ENCODE peak calls at places on chromosomes 2 and 18, in six cellular contexts. W, Z, K, P, H and R are unnamed samples.

GRCh38 chr2:71863338-71863737 is 284.3 kb downstream of the CYP26B1 start:
- DNase-seq in W (no peak), Z (no peak), K (no peak), P (no peak), H (no peak), R (no peak)

GRCh38 chr2:120447122-120447785 is 101.3 kb downstream of the INHBB start:
- DNase-seq in W (no peak), Z (no peak), K (no peak), P (no peak), H (no peak), R (no peak)

GRCh38 chr2:16118611-16119590 is 178.6 kb downstream of the MYCN start:
- DNase-seq in W (no peak), Z (no peak), K (no peak), P (no peak), H (no peak), R (no peak)

GRCh38 chr2:29573602-29574001 is 347.8 kb downstream of the ALK start:
- DNase-seq in W (no peak), Z (no peak), K (no peak), P (no peak), H (no peak), R (no peak)

GRCh38 chr2:187689372-187689771 is 135.1 kb upstream of the TFPI start:
- DNase-seq in W (no peak), Z (peak), K (no peak), P (no peak), H (no peak), R (no peak)

GRCh38 chr2:237485304-237485703 is 1.7 kb upstream of the MLPH start:
- DNase-seq in W (no peak), Z (no peak), K (no peak), P (no peak), H (no peak), R (no peak)

GRCh38 chr2:233384017-233384416 is 29.7 kb downstream of the DGKD start:
- DNase-seq in W (no peak), Z (no peak), K (no peak), P (no peak), H (no peak), R (peak)

GRCh38 chr18:59686260-59686659 is 11.0 kb downstream of the CCBE1 start:
- DNase-seq in W (no peak), Z (no peak), K (no peak), P (no peak), H (no peak), R (no peak)

GRCh38 chr18:57803119-57803969 is at the start of gene ATP8B1:
- DNase-seq in W (no peak), Z (peak), K (peak), P (peak), H (no peak), R (peak)

GRCh38 chr2:239881561-239882320 is 143.4 kb downstream of the NDUFA10 start:
- DNase-seq in W (no peak), Z (no peak), K (no peak), P (no peak), H (no peak), R (no peak)

GRCh38 chr2:9538000-9538507 is 17.6 kb downstream of the ADAM17 start:
- DNase-seq in W (no peak), Z (peak), K (no peak), P (no peak), H (no peak), R (no peak)

GRCh38 chr2:200432296-200432695 is 77.6 kb downstream of the KCTD18 start:
- DNase-seq in W (no peak), Z (no peak), K (no peak), P (no peak), H (no peak), R (no peak)

GRCh38 chr2:182636694-182637093 is 79.4 kb upstream of the DNAJC10 start:
- DNase-seq in W (no peak), Z (no peak), K (no peak), P (no peak), H (no peak), R (no peak)

GRCh38 chr2:119826370-119826961 is 66.7 kb downstream of the PTPN4 start:
- DNase-seq in W (no peak), Z (peak), K (peak), P (peak), H (no peak), R (peak)

GRCh38 chr18:13235326-13235937 is 16.9 kb downstream of the LDLRAD4 start:
- DNase-seq in W (no peak), Z (no peak), K (no peak), P (no peak), H (no peak), R (no peak)

GRCh38 chr18:79955302-79956075 is 4.0 kb upstream of the SLC66A2 start:
- DNase-seq in W (peak), Z (no peak), K (no peak), P (no peak), H (peak), R (peak)

GRCh38 chr18:48580782-48581181 is 42.0 kb downstream of the CTIF start:
- DNase-seq in W (no peak), Z (no peak), K (no peak), P (no peak), H (no peak), R (no peak)

GRCh38 chr18:49250819-49251388 is 209.5 kb downstream of the DYM start:
- DNase-seq in W (no peak), Z (peak), K (no peak), P (no peak), H (no peak), R (no peak)

GRCh38 chr18:76442413-76443171 is 52.5 kb downstream of the ZNF516 start:
- DNase-seq in W (no peak), Z (no peak), K (no peak), P (no peak), H (no peak), R (no peak)
- TF ChIP-seq CTCF in W (no peak), Z (no peak), K (no peak), P (no peak), H (no peak), R (no peak)

DNA sequence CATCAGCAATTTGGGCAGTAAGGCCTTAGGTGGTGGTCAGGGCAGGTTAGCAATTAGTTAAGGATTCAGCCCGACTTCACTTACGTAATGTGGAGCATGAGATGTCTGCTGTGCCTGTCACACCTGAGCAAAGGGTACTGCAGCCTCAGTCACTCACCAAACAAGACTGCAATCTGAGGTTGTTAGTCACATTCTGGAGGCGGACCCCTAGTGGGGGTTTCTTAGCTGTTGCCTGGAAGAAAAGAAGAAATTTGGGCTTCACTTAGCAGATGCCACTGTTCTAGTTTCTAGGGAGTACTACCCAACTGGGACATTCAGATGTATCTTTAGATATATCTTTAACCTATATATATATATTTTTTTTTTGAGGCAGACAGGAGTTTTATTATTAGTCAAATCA is 529.9 kb downstream of the SLC4A3 start:
- DNase-seq in W (no peak), Z (no peak), K (no peak), P (no peak), H (no peak), R (no peak)
- TF ChIP-seq CTCF in W (no peak), Z (no peak), K (peak), P (no peak), H (no peak), R (no peak)

GRCh38 chr2:20148841-20149702 is 75.9 kb downstream of the SDC1 start:
- DNase-seq in W (no peak), Z (peak), K (no peak), P (peak), H (no peak), R (no peak)
- TF ChIP-seq CTCF in W (no peak), Z (no peak), K (no peak), P (no peak), H (no peak), R (no peak)

GRCh38 chr2:149594411-149594810 is 6.8 kb upstream of the MMADHC start:
- DNase-seq in W (no peak), Z (no peak), K (no peak), P (no peak), H (no peak), R (no peak)

GRCh38 chr2:149596471-149596870 is 8.9 kb upstream of the MMADHC start:
- DNase-seq in W (no peak), Z (no peak), K (no peak), P (no peak), H (no peak), R (no peak)

GRCh38 chr2:149598014-149598395 is 10.4 kb upstream of the MMADHC start:
- DNase-seq in W (no peak), Z (peak), K (no peak), P (no peak), H (no peak), R (no peak)

GRCh38 chr2:149597050-149598013 is 9.8 kb upstream of the MMADHC start:
- DNase-seq in W (no peak), Z (peak), K (peak), P (peak), H (peak), R (peak)

DNA sequence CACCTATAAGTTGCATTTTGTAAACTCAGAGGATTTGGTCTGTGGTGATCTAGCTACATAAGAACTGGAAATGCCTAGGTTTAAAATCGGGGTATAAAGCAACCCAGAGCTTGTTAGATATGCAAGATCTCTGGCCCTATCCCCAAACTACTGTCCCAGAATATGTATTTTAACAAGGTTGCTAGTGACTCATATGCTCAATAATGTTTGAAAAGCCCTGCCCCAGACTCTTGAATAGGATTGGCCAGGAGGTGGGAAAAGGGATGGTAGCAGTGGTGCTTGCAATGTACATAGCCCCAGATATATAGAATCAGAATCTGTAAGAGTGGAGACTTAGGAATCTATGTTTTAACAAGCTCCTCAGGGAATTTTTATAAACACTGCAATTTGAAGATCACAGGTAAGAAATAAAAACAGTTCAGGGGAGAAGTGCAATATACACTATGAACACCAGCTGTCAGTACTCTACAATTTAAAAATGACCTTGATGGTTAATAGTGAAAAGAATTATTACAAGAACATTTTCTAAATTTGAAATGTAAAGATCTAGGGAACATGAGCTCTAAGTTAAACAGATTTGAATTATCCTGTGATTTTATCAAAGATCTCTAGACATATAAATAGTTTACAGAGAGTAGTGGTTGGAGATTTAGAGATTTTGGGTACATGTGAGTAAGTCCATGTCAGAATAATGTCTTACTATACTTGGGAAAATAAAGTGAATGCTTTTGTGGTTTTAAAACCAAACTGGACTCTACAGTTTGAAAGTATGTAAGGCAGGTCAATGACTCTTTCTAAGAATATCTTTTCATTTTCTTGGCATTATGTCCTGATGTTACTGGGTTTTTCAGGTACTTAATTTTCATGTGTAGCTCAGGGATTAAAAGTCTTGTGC is 7.7 kb upstream of the MMADHC start:
- DNase-seq in W (no peak), Z (peak), K (no peak), P (no peak), H (no peak), R (no peak)
- TF ChIP-seq CTCF in W (no peak), Z (peak), K (no peak), P (peak), H (no peak), R (no peak)

GRCh38 chr2:219279916-219280516 is 850 bp downstream of the DNAJB2 start:
- DNase-seq in W (no peak), Z (no peak), K (no peak), P (no peak), H (no peak), R (no peak)
- TF ChIP-seq CTCF in W (no peak), Z (no peak), K (no peak), P (no peak), H (peak), R (peak)

DNA sequence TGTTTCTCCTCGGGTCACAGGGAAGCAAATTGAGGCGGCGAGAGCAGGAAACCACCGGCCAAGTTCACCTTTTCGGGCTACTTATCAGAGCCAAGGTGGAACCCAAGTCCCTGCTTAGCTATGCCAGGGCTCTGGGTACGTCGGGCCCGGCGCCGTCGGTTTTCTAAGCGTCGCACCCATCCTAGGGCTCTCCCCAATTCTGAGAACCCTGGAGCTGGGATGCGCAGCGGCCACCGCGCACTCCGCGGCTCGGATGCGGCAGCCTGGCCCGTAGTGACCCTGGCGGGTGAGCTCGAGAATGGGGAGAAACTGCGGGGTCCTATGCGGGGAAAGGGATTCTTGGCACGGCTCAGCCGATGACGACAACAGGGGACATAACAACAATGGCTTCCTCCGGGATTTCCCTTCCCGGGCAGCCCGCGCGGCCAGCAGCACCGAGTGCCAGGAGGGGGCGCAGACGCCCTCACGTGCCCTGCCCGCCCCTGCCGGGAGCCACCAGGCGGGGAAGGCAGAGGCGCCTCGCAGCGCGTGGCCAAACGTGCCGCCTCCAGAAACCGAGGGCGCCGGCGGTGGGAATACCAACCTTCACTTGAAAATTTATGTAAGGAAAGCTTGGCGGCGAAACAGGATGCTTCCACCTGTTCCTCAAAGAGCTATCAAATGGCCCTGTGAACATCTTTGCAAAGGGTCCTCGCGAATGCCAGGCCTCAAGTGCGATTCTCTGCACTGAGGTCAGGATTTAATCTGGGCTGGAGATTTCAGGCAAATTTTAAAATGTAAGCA is 2.1 kb upstream of the SLC30A3 start:
- DNase-seq in W (peak), Z (peak), K (peak), P (peak), H (peak), R (peak)
- TF ChIP-seq CTCF in W (no peak), Z (peak), K (peak), P (peak), H (peak), R (no peak)

GRCh38 chr18:43786893-43787292 is 509.6 kb upstream of the SYT4 start:
- DNase-seq in W (no peak), Z (no peak), K (no peak), P (no peak), H (no peak), R (no peak)

GRCh38 chr18:43785145-43785544 is 507.9 kb upstream of the SYT4 start:
- DNase-seq in W (no peak), Z (no peak), K (no peak), P (no peak), H (no peak), R (no peak)

GRCh38 chr18:43794363-43794762 is 517.1 kb upstream of the SYT4 start:
- DNase-seq in W (no peak), Z (no peak), K (no peak), P (no peak), H (no peak), R (no peak)

GRCh38 chr18:43793910-43794309 is 516.6 kb upstream of the SYT4 start:
- DNase-seq in W (no peak), Z (no peak), K (no peak), P (no peak), H (no peak), R (no peak)

DNA sequence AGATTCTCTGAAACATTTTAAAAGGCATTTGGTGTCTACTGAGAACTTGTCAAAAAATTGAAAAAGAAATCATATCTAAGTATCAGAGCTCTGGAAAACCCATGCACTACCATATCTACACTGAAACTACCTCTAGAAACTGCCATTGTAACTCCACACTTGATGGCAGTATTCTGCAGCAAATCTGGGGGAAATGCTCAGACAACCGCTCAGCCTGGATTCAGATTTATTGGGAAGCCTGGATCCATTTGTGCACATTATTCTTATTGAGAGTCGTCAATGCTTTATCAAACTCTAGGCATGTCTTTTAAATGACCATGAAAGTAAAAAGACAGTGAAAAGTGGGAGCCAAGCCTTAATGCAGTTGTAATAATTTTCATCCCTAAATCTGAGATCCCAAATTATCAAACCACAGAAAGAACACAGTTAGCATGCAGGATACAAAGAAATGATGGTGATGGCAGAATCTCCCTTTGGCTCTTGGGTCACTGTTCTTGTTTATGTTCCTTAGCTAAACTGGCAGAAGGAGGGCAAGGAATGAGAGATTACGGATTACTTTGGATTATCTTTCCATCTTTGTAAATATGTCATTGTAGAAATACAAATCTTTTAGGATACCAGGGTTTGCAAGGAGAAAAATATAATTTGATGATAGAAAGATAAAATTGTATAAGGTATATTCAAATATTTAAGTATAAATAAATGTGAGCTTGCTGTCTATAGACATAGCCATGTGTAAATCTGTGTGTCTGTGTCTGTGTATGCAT is 512.1 kb upstream of the SYT4 start:
- DNase-seq in W (no peak), Z (no peak), K (no peak), P (no peak), H (no peak), R (no peak)
- TF ChIP-seq CTCF in W (no peak), Z (no peak), K (no peak), P (no peak), H (no peak), R (no peak)

GRCh38 chr2:128735296-128735960 is 416.8 kb upstream of the HS6ST1 start:
- DNase-seq in W (no peak), Z (no peak), K (no peak), P (no peak), H (no peak), R (no peak)
- TF ChIP-seq CTCF in W (no peak), Z (no peak), K (no peak), P (no peak), H (no peak), R (no peak)